ENCODE peak calls at places on chromosomes 1 and 21, in nine cellular contexts. D is cardiac muscle cell; I is ovary; L is PC-9; Q is K562; Z is body of pancreas; J is activated CD4-positive, alpha-beta memory T cell treated with anti-CD3 and anti-CD28 coated beads for 36 hours; F is stimulated activated CD4-positive, alpha-beta T cell treated with anti-CD3 and anti-CD28 coated beads, Interleukin-1b, Interleukin-23, amount 100 ng/mL, for 4 hours; N is stimulated activated CD8-positive, alpha-beta memory T cell treated with anti-CD3 and anti-CD28 coated beads, Interleukin-4, amount 100 ng/mL, for 48 hours. W is an unnamed sample.

GRCh38 chr1:230248876-230249275 is 177.3 kb downstream of the PGBD5 start:
- DNase-seq in Q (no peak), N (no peak), L (no peak), J (no peak), Z (no peak), D (peak), I (no peak), F (no peak), W (no peak)

GRCh38 chr1:2204384-2205190 is 10.0 kb upstream of the FAAP20 start:
- DNase-seq in N (no peak), F (peak), Q (peak), L (no peak), J (no peak), I (peak), Z (peak), D (peak), W (no peak)

GRCh38 chr1:153752561-153753195 is 22.5 kb upstream of the SLC27A3 start:
- DNase-seq in L (no peak), J (no peak), D (peak), I (peak), F (no peak), N (no peak), Z (no peak), Q (no peak), W (no peak)

GRCh38 chr1:41659159-41659495 is 174.6 kb upstream of the EDN2 start:
- DNase-seq in L (no peak), F (no peak), Q (no peak), I (no peak), D (no peak), Z (no peak), N (no peak), J (no peak), W (no peak)

GRCh38 chr1:201156346-201156745 is 2.1 kb upstream of the TMEM9 start:
- DNase-seq in J (no peak), D (no peak), Q (no peak), F (no peak), N (no peak), L (no peak), Z (no peak), I (no peak), W (no peak)

GRCh38 chr1:67544921-67545320 is 114.7 kb upstream of the SERBP1 start:
- DNase-seq in L (peak), N (no peak), D (no peak), I (no peak), Z (no peak), Q (no peak), J (no peak), F (no peak), W (no peak)

GRCh38 chr21:34544032-34544496 is 32.1 kb upstream of the KCNE1 start:
- DNase-seq in N (peak), D (peak), Q (peak), L (peak), Z (peak), F (peak), I (peak), J (peak), W (peak)

GRCh38 chr1:15430787-15431570 is 7.3 kb upstream of the CTRC start:
- DNase-seq in N (peak), J (peak), D (peak), Z (peak), L (no peak), F (peak), I (peak), Q (peak), W (peak)

GRCh38 chr21:41622831-41623548 is 115.0 kb upstream of the TMPRSS2 start:
- DNase-seq in N (peak), D (no peak), Z (no peak), L (no peak), F (peak), I (no peak), Q (no peak), J (peak), W (no peak)

GRCh38 chr1:63124666-63125191 is 197.6 kb upstream of the FOXD3 start:
- DNase-seq in D (peak), Q (no peak), I (no peak), N (no peak), F (no peak), L (no peak), J (no peak), Z (no peak), W (no peak)

GRCh38 chr1:101410048-101410878 is 173.4 kb downstream of the S1PR1 start:
- DNase-seq in F (no peak), I (no peak), L (no peak), Z (no peak), Q (no peak), N (peak), J (peak), D (peak), W (no peak)

GRCh38 chr1:28437260-28437923 is 67.9 kb downstream of the PHACTR4 start:
- DNase-seq in I (no peak), F (no peak), D (peak), J (no peak), Q (no peak), Z (peak), L (peak), N (no peak), W (peak)

GRCh38 chr21:40049031-40049958 is 182.1 kb downstream of the PCP4 start:
- DNase-seq in J (no peak), L (no peak), D (no peak), I (no peak), Z (no peak), Q (no peak), F (no peak), N (no peak), W (no peak)

GRCh38 chr1:228276901-228277490 is 69.2 kb downstream of the OBSCN start:
- DNase-seq in L (no peak), F (no peak), N (no peak), Z (no peak), Q (no peak), J (no peak), I (no peak), D (no peak), W (no peak)

GRCh38 chr1:198656500-198656932 is 17.7 kb downstream of the PTPRC start:
- DNase-seq in I (no peak), Z (no peak), J (peak), F (peak), N (peak), D (peak), L (peak), Q (peak), W (peak)

GRCh38 chr1:81433676-81434075 is 367.1 kb upstream of the ADGRL2 start:
- DNase-seq in N (no peak), I (no peak), Q (no peak), L (no peak), Z (no peak), F (no peak), D (no peak), J (no peak), W (no peak)

GRCh38 chr1:26838474-26839338 is 12.2 kb downstream of the ZDHHC18 start:
- DNase-seq in Z (no peak), Q (no peak), F (peak), N (peak), L (no peak), J (peak), D (no peak), I (no peak), W (no peak)

GRCh38 chr1:97271906-97272788 is 550.6 kb downstream of the PTBP2 start:
- DNase-seq in N (no peak), Q (no peak), F (no peak), D (no peak), J (no peak), L (peak), Z (no peak), I (no peak), W (no peak)

GRCh38 chr1:63032171-63032570 is 248.2 kb downstream of the ATG4C start:
- DNase-seq in Q (no peak), N (no peak), F (no peak), D (no peak), Z (no peak), L (no peak), J (no peak), I (no peak), W (no peak)

GRCh38 chr1:145949219-145949618 is 8.6 kb downstream of the LIX1L start:
- DNase-seq in I (no peak), Z (no peak), L (no peak), N (no peak), J (no peak), D (no peak), F (no peak), Q (no peak), W (no peak)

GRCh38 chr1:167312871-167313270 is 92.2 kb downstream of the POU2F1 start:
- DNase-seq in L (no peak), F (no peak), N (no peak), J (no peak), Z (no peak), I (no peak), Q (no peak), D (no peak), W (no peak)

GRCh38 chr1:8495928-8496401 is 178.1 kb downstream of the SLC45A1 start:
- DNase-seq in J (peak), I (no peak), D (no peak), N (no peak), Z (no peak), L (peak), F (peak), Q (peak), W (no peak)